ENCODE peak calls at places on chromosomes 11 and 22, in five cellular contexts. F is astrocyte of the spinal cord, O is activated B cell treated with CpG ODN at 0.5 μM for 24 hours, K is colonic mucosa, Z is DMS79 treated with DMSO at 0.1 percent for 48 hours. E is an unnamed sample.

GRCh38 chr11:35073691-35074382 is 65.1 kb upstream of the CD44 start:
- DNase-seq in K (no peak), Z (no peak), F (no peak), O (no peak), E (no peak)

GRCh38 chr11:124870430-124870829 is 5.2 kb downstream of the ROBO3 start:
- DNase-seq in K (no peak), O (no peak), Z (no peak), F (no peak), E (no peak)

GRCh38 chr11:78825531-78825930 is 250.9 kb upstream of the NARS2 start:
- DNase-seq in F (peak), O (no peak), Z (no peak), K (no peak), E (no peak)

GRCh38 chr11:15668718-15669117 is 554.0 kb downstream of the INSC start:
- DNase-seq in O (no peak), K (peak), Z (no peak), F (no peak), E (no peak)

GRCh38 chr11:93525601-93526000 is 17.6 kb downstream of the SMCO4 start:
- DNase-seq in O (no peak), F (peak), K (no peak), Z (no peak), E (no peak)

GRCh38 chr22:38953577-38954413 is 3.6 kb upstream of the APOBEC3A start:
- DNase-seq in Z (no peak), F (no peak), O (no peak), K (peak), E (no peak)

GRCh38 chr11:31437742-31438435 is 68.2 kb downstream of the DNAJC24 start:
- DNase-seq in O (no peak), Z (no peak), K (no peak), F (peak), E (no peak)

GRCh38 chr22:20998411-20999336 is 3.2 kb downstream of the THAP7 start:
- DNase-seq in K (no peak), O (no peak), Z (no peak), F (no peak), E (no peak)

GRCh38 chr11:68271023-68271780 is 571 bp downstream of the C11orf24 start:
- DNase-seq in K (peak), F (peak), Z (peak), O (peak), E (peak)

GRCh38 chr11:122796128-122796717 is 42.1 kb upstream of the CRTAM start:
- DNase-seq in K (peak), F (no peak), Z (no peak), O (peak), E (peak)

GRCh38 chr11:86627776-86628455 is 44.5 kb downstream of the ME3 start:
- DNase-seq in O (no peak), K (no peak), Z (no peak), F (no peak), E (no peak)

GRCh38 chr11:10800292-10800691 is 8.4 kb downstream of the EIF4G2 start:
- DNase-seq in Z (no peak), O (no peak), K (no peak), F (no peak), E (no peak)

GRCh38 chr11:78244546-78245315 is 56.0 kb downstream of the USP35 start:
- DNase-seq in O (no peak), K (no peak), Z (no peak), F (peak), E (no peak)

GRCh38 chr11:1543606-1544263 is 28.3 kb downstream of the DUSP8 start:
- DNase-seq in O (no peak), F (no peak), Z (no peak), K (no peak), E (no peak)

GRCh38 chr11:126339866-126340434 is 15.5 kb upstream of the ST3GAL4 start:
- DNase-seq in K (no peak), O (no peak), F (no peak), Z (no peak), E (peak)

GRCh38 chr22:39518996-39519680 is 1.2 kb upstream of the ATF4 start:
- DNase-seq in F (peak), K (peak), O (no peak), Z (peak), E (no peak)

GRCh38 chr11:1728281-1728680 is 22.1 kb downstream of the IFITM10 start:
- DNase-seq in F (no peak), Z (no peak), K (no peak), O (no peak), E (no peak)

GRCh38 chr11:94020777-94021615 is at the start of gene HEPHL1:
- DNase-seq in O (no peak), Z (no peak), F (no peak), K (no peak), E (no peak)

GRCh38 chr11:32113200-32113599 is 22.3 kb downstream of the RCN1 start:
- DNase-seq in O (no peak), F (peak), K (no peak), Z (no peak), E (no peak)

GRCh38 chr11:19079643-19080440 is 19.3 kb upstream of the MRGPRX2 start:
- DNase-seq in O (no peak), F (peak), Z (no peak), K (peak), E (no peak)

GRCh38 chr22:28883917-28884753 is 763 bp downstream of the ZNRF3 start:
- DNase-seq in Z (no peak), K (peak), F (no peak), O (peak), E (peak)

GRCh38 chr11:74325649-74326645 is 14.5 kb upstream of the P4HA3 start:
- DNase-seq in O (no peak), K (peak), F (peak), Z (peak), E (peak)

GRCh38 chr11:66277475-66278391 is at the start of gene CNIH2:
- DNase-seq in O (peak), Z (peak), K (no peak), F (no peak), E (peak)

GRCh38 chr22:29000641-29001040 is 61.0 kb downstream of the C22orf31 start:
- DNase-seq in Z (no peak), K (no peak), F (no peak), O (no peak), E (no peak)

GRCh38 chr11:76316726-76317125 is 64.2 kb downstream of the THAP12 start:
- DNase-seq in K (no peak), Z (no peak), F (no peak), O (no peak), E (no peak)

GRCh38 chr11:73219396-73220285 is 1.6 kb downstream of the P2RY2 start:
- DNase-seq in O (no peak), Z (no peak), K (no peak), F (no peak), E (no peak)

GRCh38 chr22:36301384-36301828 is 48.5 kb downstream of the APOL1 start:
- DNase-seq in Z (peak), F (peak), K (peak), O (peak), E (peak)

GRCh38 chr11:123509737-123510578 is 79.9 kb downstream of the GRAMD1B start:
- DNase-seq in K (no peak), O (no peak), Z (no peak), F (peak), E (no peak)

GRCh38 chr11:27717377-27717776 is 17.1 kb upstream of the BDNF start:
- DNase-seq in Z (no peak), K (no peak), O (no peak), F (peak), E (no peak)

GRCh38 chr11:30876228-30876627 is 290.1 kb upstream of the MPPED2 start:
- DNase-seq in K (no peak), O (no peak), Z (no peak), F (no peak), E (no peak)

GRCh38 chr11:46263120-46263519 is 14.3 kb upstream of the CREB3L1 start:
- DNase-seq in O (no peak), F (no peak), Z (no peak), K (no peak), E (no peak)

GRCh38 chr11:68979931-68980775 is 633 bp downstream of the MRGPRD start:
- DNase-seq in K (no peak), O (no peak), Z (no peak), F (no peak), E (no peak)